ENCODE peak calls at places on chromosomes 4 and X, in eight cellular contexts. One of them, this sample, is unnamed.

GRCh38 chr4:101782546-101782945 is 8.0 kb upstream of the BANK1 start:
- DNase-seq in HS-5: no peak
- DNase-seq in activated CD8-positive, alpha-beta memory T cell treated with anti-CD3 and anti-CD28 coated beads for 48 hours: no peak
- DNase-seq in EH: peak
- DNase-seq in hippocampal formation: no peak
- DNase-seq in A549: no peak
- DNase-seq in NCI-H748 treated with DMSO at 0.1 percent for 48 hours: no peak
- DNase-seq in GM10248: no peak
- DNase-seq in this sample: no peak

GRCh38 chr4:169150806-169151205 is 120.0 kb downstream of the SH3RF1 start:
- DNase-seq in NCI-H748 treated with DMSO at 0.1 percent for 48 hours: no peak
- DNase-seq in HS-5: no peak
- DNase-seq in hippocampal formation: no peak
- DNase-seq in activated CD8-positive, alpha-beta memory T cell treated with anti-CD3 and anti-CD28 coated beads for 48 hours: no peak
- DNase-seq in GM10248: no peak
- DNase-seq in A549: no peak
- DNase-seq in EH: no peak
- DNase-seq in this sample: no peak

GRCh38 chr4:26272654-26273307 is 48.0 kb upstream of the RBPJ start:
- DNase-seq in A549: no peak
- DNase-seq in HS-5: no peak
- DNase-seq in NCI-H748 treated with DMSO at 0.1 percent for 48 hours: no peak
- DNase-seq in GM10248: no peak
- DNase-seq in EH: no peak
- DNase-seq in activated CD8-positive, alpha-beta memory T cell treated with anti-CD3 and anti-CD28 coated beads for 48 hours: no peak
- DNase-seq in hippocampal formation: no peak
- DNase-seq in this sample: no peak

GRCh38 chr4:6782846-6783110 is 251 bp downstream of the KIAA0232 start:
- DNase-seq in A549: no peak
- DNase-seq in activated CD8-positive, alpha-beta memory T cell treated with anti-CD3 and anti-CD28 coated beads for 48 hours: no peak
- DNase-seq in HS-5: no peak
- DNase-seq in NCI-H748 treated with DMSO at 0.1 percent for 48 hours: no peak
- DNase-seq in hippocampal formation: no peak
- DNase-seq in EH: no peak
- DNase-seq in GM10248: no peak
- DNase-seq in this sample: no peak

GRCh38 chr4:7356667-7357295 is 77.9 kb downstream of the PSAPL1 start:
- DNase-seq in GM10248: no peak
- DNase-seq in EH: no peak
- DNase-seq in NCI-H748 treated with DMSO at 0.1 percent for 48 hours: no peak
- DNase-seq in activated CD8-positive, alpha-beta memory T cell treated with anti-CD3 and anti-CD28 coated beads for 48 hours: no peak
- DNase-seq in hippocampal formation: no peak
- DNase-seq in A549: no peak
- DNase-seq in HS-5: no peak
- DNase-seq in this sample: no peak

GRCh38 chrX:116272328-116272727 is 101.8 kb downstream of the AGTR2 start:
- DNase-seq in A549: peak
- DNase-seq in hippocampal formation: no peak
- DNase-seq in activated CD8-positive, alpha-beta memory T cell treated with anti-CD3 and anti-CD28 coated beads for 48 hours: no peak
- DNase-seq in GM10248: no peak
- DNase-seq in NCI-H748 treated with DMSO at 0.1 percent for 48 hours: no peak
- DNase-seq in HS-5: peak
- DNase-seq in EH: peak
- DNase-seq in this sample: no peak

GRCh38 chr4:186563761-186564160 is 8.4 kb upstream of the MTNR1A start:
- DNase-seq in GM10248: no peak
- DNase-seq in A549: no peak
- DNase-seq in HS-5: no peak
- DNase-seq in activated CD8-positive, alpha-beta memory T cell treated with anti-CD3 and anti-CD28 coated beads for 48 hours: no peak
- DNase-seq in hippocampal formation: no peak
- DNase-seq in NCI-H748 treated with DMSO at 0.1 percent for 48 hours: no peak
- DNase-seq in EH: peak
- DNase-seq in this sample: no peak

GRCh38 chrX:47172549-47172948 is 21.1 kb upstream of the UBA1 start:
- DNase-seq in A549: no peak
- DNase-seq in hippocampal formation: no peak
- DNase-seq in NCI-H748 treated with DMSO at 0.1 percent for 48 hours: no peak
- DNase-seq in EH: no peak
- DNase-seq in activated CD8-positive, alpha-beta memory T cell treated with anti-CD3 and anti-CD28 coated beads for 48 hours: no peak
- DNase-seq in HS-5: no peak
- DNase-seq in GM10248: no peak
- DNase-seq in this sample: no peak

GRCh38 chr4:41095973-41096372 is 118.4 kb downstream of the APBB2 start:
- DNase-seq in EH: peak
- DNase-seq in hippocampal formation: no peak
- DNase-seq in GM10248: no peak
- DNase-seq in A549: no peak
- DNase-seq in activated CD8-positive, alpha-beta memory T cell treated with anti-CD3 and anti-CD28 coated beads for 48 hours: no peak
- DNase-seq in HS-5: peak
- DNase-seq in NCI-H748 treated with DMSO at 0.1 percent for 48 hours: no peak
- DNase-seq in this sample: no peak

GRCh38 chr4:148060264-148061138 is 328.6 kb downstream of the ARHGAP10 start:
- DNase-seq in HS-5: no peak
- DNase-seq in GM10248: no peak
- DNase-seq in A549: no peak
- DNase-seq in NCI-H748 treated with DMSO at 0.1 percent for 48 hours: no peak
- DNase-seq in EH: no peak
- DNase-seq in hippocampal formation: no peak
- DNase-seq in activated CD8-positive, alpha-beta memory T cell treated with anti-CD3 and anti-CD28 coated beads for 48 hours: no peak
- DNase-seq in this sample: peak

GRCh38 chrX:154542723-154543424 is 3.8 kb downstream of the G6PD start:
- DNase-seq in NCI-H748 treated with DMSO at 0.1 percent for 48 hours: no peak
- DNase-seq in activated CD8-positive, alpha-beta memory T cell treated with anti-CD3 and anti-CD28 coated beads for 48 hours: no peak
- DNase-seq in hippocampal formation: no peak
- DNase-seq in GM10248: no peak
- DNase-seq in A549: peak
- DNase-seq in HS-5: no peak
- DNase-seq in EH: no peak
- DNase-seq in this sample: no peak

GRCh38 chr4:149785686-149786431 is 29.8 kb downstream of the IQCM start:
- DNase-seq in activated CD8-positive, alpha-beta memory T cell treated with anti-CD3 and anti-CD28 coated beads for 48 hours: no peak
- DNase-seq in HS-5: no peak
- DNase-seq in A549: no peak
- DNase-seq in GM10248: no peak
- DNase-seq in NCI-H748 treated with DMSO at 0.1 percent for 48 hours: no peak
- DNase-seq in EH: peak
- DNase-seq in hippocampal formation: no peak
- DNase-seq in this sample: no peak

GRCh38 chr4:2339458-2340271 is 77.8 kb upstream of the MXD4 start:
- DNase-seq in hippocampal formation: no peak
- DNase-seq in A549: no peak
- DNase-seq in EH: no peak
- DNase-seq in activated CD8-positive, alpha-beta memory T cell treated with anti-CD3 and anti-CD28 coated beads for 48 hours: no peak
- DNase-seq in HS-5: no peak
- DNase-seq in GM10248: no peak
- DNase-seq in NCI-H748 treated with DMSO at 0.1 percent for 48 hours: no peak
- DNase-seq in this sample: no peak

GRCh38 chrX:68650491-68650890 is 3.0 kb downstream of the STARD8 start:
- DNase-seq in NCI-H748 treated with DMSO at 0.1 percent for 48 hours: no peak
- DNase-seq in activated CD8-positive, alpha-beta memory T cell treated with anti-CD3 and anti-CD28 coated beads for 48 hours: no peak
- DNase-seq in A549: no peak
- DNase-seq in hippocampal formation: no peak
- DNase-seq in HS-5: no peak
- DNase-seq in GM10248: no peak
- DNase-seq in EH: peak
- DNase-seq in this sample: no peak

GRCh38 chr4:15031993-15032660 is 29.8 kb downstream of the CPEB2 start:
- DNase-seq in GM10248: no peak
- DNase-seq in HS-5: peak
- DNase-seq in EH: peak
- DNase-seq in activated CD8-positive, alpha-beta memory T cell treated with anti-CD3 and anti-CD28 coated beads for 48 hours: no peak
- DNase-seq in NCI-H748 treated with DMSO at 0.1 percent for 48 hours: no peak
- DNase-seq in hippocampal formation: no peak
- DNase-seq in A549: no peak
- DNase-seq in this sample: no peak

GRCh38 chr4:18075823-18076433 is 54.4 kb upstream of the LCORL start:
- DNase-seq in activated CD8-positive, alpha-beta memory T cell treated with anti-CD3 and anti-CD28 coated beads for 48 hours: peak
- DNase-seq in EH: peak
- DNase-seq in A549: peak
- DNase-seq in GM10248: no peak
- DNase-seq in NCI-H748 treated with DMSO at 0.1 percent for 48 hours: no peak
- DNase-seq in HS-5: no peak
- DNase-seq in hippocampal formation: no peak
- DNase-seq in this sample: peak

GRCh38 chr4:96097693-96098092 is 257.8 kb downstream of the PDHA2 start:
- DNase-seq in A549: no peak
- DNase-seq in hippocampal formation: no peak
- DNase-seq in GM10248: no peak
- DNase-seq in EH: no peak
- DNase-seq in activated CD8-positive, alpha-beta memory T cell treated with anti-CD3 and anti-CD28 coated beads for 48 hours: no peak
- DNase-seq in HS-5: no peak
- DNase-seq in NCI-H748 treated with DMSO at 0.1 percent for 48 hours: no peak
- DNase-seq in this sample: no peak

GRCh38 chr4:13640149-13640671 is 12.7 kb upstream of the BOD1L1 start:
- DNase-seq in A549: peak
- DNase-seq in NCI-H748 treated with DMSO at 0.1 percent for 48 hours: no peak
- DNase-seq in GM10248: no peak
- DNase-seq in EH: peak
- DNase-seq in activated CD8-positive, alpha-beta memory T cell treated with anti-CD3 and anti-CD28 coated beads for 48 hours: no peak
- DNase-seq in hippocampal formation: no peak
- DNase-seq in HS-5: no peak
- DNase-seq in this sample: no peak

GRCh38 chr4:32340591-32340990 is 1620.4 kb downstream of the PCDH7 start:
- DNase-seq in hippocampal formation: no peak
- DNase-seq in HS-5: no peak
- DNase-seq in GM10248: no peak
- DNase-seq in EH: no peak
- DNase-seq in NCI-H748 treated with DMSO at 0.1 percent for 48 hours: no peak
- DNase-seq in A549: no peak
- DNase-seq in activated CD8-positive, alpha-beta memory T cell treated with anti-CD3 and anti-CD28 coated beads for 48 hours: no peak
- DNase-seq in this sample: no peak

GRCh38 chr4:39054497-39054896 is 7.5 kb upstream of the KLHL5 start:
- DNase-seq in HS-5: no peak
- DNase-seq in GM10248: no peak
- DNase-seq in A549: no peak
- DNase-seq in NCI-H748 treated with DMSO at 0.1 percent for 48 hours: no peak
- DNase-seq in hippocampal formation: no peak
- DNase-seq in EH: no peak
- DNase-seq in activated CD8-positive, alpha-beta memory T cell treated with anti-CD3 and anti-CD28 coated beads for 48 hours: no peak
- DNase-seq in this sample: no peak

GRCh38 chrX:57453901-57454300 is 137.9 kb upstream of the ZXDB start:
- DNase-seq in activated CD8-positive, alpha-beta memory T cell treated with anti-CD3 and anti-CD28 coated beads for 48 hours: no peak
- DNase-seq in hippocampal formation: no peak
- DNase-seq in HS-5: no peak
- DNase-seq in NCI-H748 treated with DMSO at 0.1 percent for 48 hours: peak
- DNase-seq in EH: peak
- DNase-seq in A549: peak
- DNase-seq in GM10248: peak
- DNase-seq in this sample: no peak

GRCh38 chrX:122943918-122944317 is 240.2 kb upstream of the GRIA3 start:
- DNase-seq in activated CD8-positive, alpha-beta memory T cell treated with anti-CD3 and anti-CD28 coated beads for 48 hours: no peak
- DNase-seq in HS-5: no peak
- DNase-seq in hippocampal formation: no peak
- DNase-seq in A549: no peak
- DNase-seq in NCI-H748 treated with DMSO at 0.1 percent for 48 hours: no peak
- DNase-seq in GM10248: no peak
- DNase-seq in EH: peak
- DNase-seq in this sample: no peak

GRCh38 chr4:68368566-68369473 is 18.9 kb upstream of the YTHDC1 start:
- DNase-seq in GM10248: no peak
- DNase-seq in NCI-H748 treated with DMSO at 0.1 percent for 48 hours: no peak
- DNase-seq in HS-5: peak
- DNase-seq in activated CD8-positive, alpha-beta memory T cell treated with anti-CD3 and anti-CD28 coated beads for 48 hours: no peak
- DNase-seq in EH: peak
- DNase-seq in hippocampal formation: no peak
- DNase-seq in A549: peak
- DNase-seq in this sample: no peak

GRCh38 chrX:153521034-153521433 is 3.6 kb downstream of the ATP2B3 start:
- DNase-seq in hippocampal formation: peak
- DNase-seq in activated CD8-positive, alpha-beta memory T cell treated with anti-CD3 and anti-CD28 coated beads for 48 hours: no peak
- DNase-seq in NCI-H748 treated with DMSO at 0.1 percent for 48 hours: no peak
- DNase-seq in GM10248: no peak
- DNase-seq in A549: no peak
- DNase-seq in EH: no peak
- DNase-seq in HS-5: no peak
- DNase-seq in this sample: no peak

GRCh38 chr4:125433453-125433852 is 118.7 kb downstream of the FAT4 start:
- DNase-seq in GM10248: no peak
- DNase-seq in NCI-H748 treated with DMSO at 0.1 percent for 48 hours: no peak
- DNase-seq in hippocampal formation: no peak
- DNase-seq in HS-5: peak
- DNase-seq in activated CD8-positive, alpha-beta memory T cell treated with anti-CD3 and anti-CD28 coated beads for 48 hours: no peak
- DNase-seq in A549: no peak
- DNase-seq in EH: peak
- DNase-seq in this sample: no peak

GRCh38 chr4:118774989-118775388 is 60.9 kb downstream of the SEC24D start:
- DNase-seq in EH: peak
- DNase-seq in activated CD8-positive, alpha-beta memory T cell treated with anti-CD3 and anti-CD28 coated beads for 48 hours: no peak
- DNase-seq in GM10248: no peak
- DNase-seq in HS-5: no peak
- DNase-seq in NCI-H748 treated with DMSO at 0.1 percent for 48 hours: no peak
- DNase-seq in A549: no peak
- DNase-seq in hippocampal formation: no peak
- DNase-seq in this sample: no peak

GRCh38 chr4:145388043-145388442 is 93.6 kb upstream of the SMAD1 start:
- DNase-seq in NCI-H748 treated with DMSO at 0.1 percent for 48 hours: no peak
- DNase-seq in activated CD8-positive, alpha-beta memory T cell treated with anti-CD3 and anti-CD28 coated beads for 48 hours: no peak
- DNase-seq in EH: no peak
- DNase-seq in A549: no peak
- DNase-seq in HS-5: no peak
- DNase-seq in GM10248: no peak
- DNase-seq in hippocampal formation: no peak
- DNase-seq in this sample: no peak

GRCh38 chr4:15035152-15035551 is 32.9 kb downstream of the CPEB2 start:
- DNase-seq in NCI-H748 treated with DMSO at 0.1 percent for 48 hours: no peak
- DNase-seq in hippocampal formation: no peak
- DNase-seq in EH: peak
- DNase-seq in GM10248: no peak
- DNase-seq in A549: no peak
- DNase-seq in HS-5: no peak
- DNase-seq in activated CD8-positive, alpha-beta memory T cell treated with anti-CD3 and anti-CD28 coated beads for 48 hours: no peak
- DNase-seq in this sample: no peak

GRCh38 chr4:173181769-173182374 is 13.3 kb downstream of the GALNT7 start:
- DNase-seq in A549: peak
- DNase-seq in hippocampal formation: no peak
- DNase-seq in GM10248: no peak
- DNase-seq in activated CD8-positive, alpha-beta memory T cell treated with anti-CD3 and anti-CD28 coated beads for 48 hours: no peak
- DNase-seq in NCI-H748 treated with DMSO at 0.1 percent for 48 hours: no peak
- DNase-seq in EH: peak
- DNase-seq in HS-5: no peak
- DNase-seq in this sample: no peak

GRCh38 chrX:150364347-150365050 is 1.4 kb downstream of the MAMLD1 start:
- DNase-seq in hippocampal formation: no peak
- DNase-seq in EH: peak
- DNase-seq in A549: peak
- DNase-seq in NCI-H748 treated with DMSO at 0.1 percent for 48 hours: no peak
- DNase-seq in GM10248: no peak
- DNase-seq in HS-5: no peak
- DNase-seq in activated CD8-positive, alpha-beta memory T cell treated with anti-CD3 and anti-CD28 coated beads for 48 hours: no peak
- DNase-seq in this sample: no peak

GRCh38 chrX:121160987-121161386 is 113.6 kb downstream of the GLUD2 start:
- DNase-seq in HS-5: no peak
- DNase-seq in hippocampal formation: no peak
- DNase-seq in GM10248: peak
- DNase-seq in NCI-H748 treated with DMSO at 0.1 percent for 48 hours: no peak
- DNase-seq in EH: no peak
- DNase-seq in A549: no peak
- DNase-seq in activated CD8-positive, alpha-beta memory T cell treated with anti-CD3 and anti-CD28 coated beads for 48 hours: no peak
- DNase-seq in this sample: no peak

GRCh38 chr4:155900402-155900801 is 3.1 kb upstream of the TDO2 start:
- DNase-seq in hippocampal formation: no peak
- DNase-seq in HS-5: no peak
- DNase-seq in NCI-H748 treated with DMSO at 0.1 percent for 48 hours: no peak
- DNase-seq in A549: peak
- DNase-seq in GM10248: no peak
- DNase-seq in activated CD8-positive, alpha-beta memory T cell treated with anti-CD3 and anti-CD28 coated beads for 48 hours: no peak
- DNase-seq in EH: peak
- DNase-seq in this sample: no peak

GRCh38 chr4:104469794-104470193 is 24.9 kb downstream of the CXXC4 start:
- DNase-seq in A549: no peak
- DNase-seq in activated CD8-positive, alpha-beta memory T cell treated with anti-CD3 and anti-CD28 coated beads for 48 hours: no peak
- DNase-seq in GM10248: no peak
- DNase-seq in hippocampal formation: no peak
- DNase-seq in EH: no peak
- DNase-seq in HS-5: no peak
- DNase-seq in NCI-H748 treated with DMSO at 0.1 percent for 48 hours: no peak
- DNase-seq in this sample: no peak

GRCh38 chrX:46180258-46180687 is 364.9 kb downstream of the ZNF674 start:
- DNase-seq in EH: peak
- DNase-seq in A549: peak
- DNase-seq in HS-5: peak
- DNase-seq in NCI-H748 treated with DMSO at 0.1 percent for 48 hours: no peak
- DNase-seq in GM10248: no peak
- DNase-seq in activated CD8-positive, alpha-beta memory T cell treated with anti-CD3 and anti-CD28 coated beads for 48 hours: no peak
- DNase-seq in hippocampal formation: no peak
- DNase-seq in this sample: peak